ENCODE peak calls at places on chromosomes 2 and 18, in four cellular contexts. G, E, V and A are unnamed samples.

GRCh38 chr2:71888741-71889445 is 258.8 kb downstream of the CYP26B1 start:
- DNase-seq in E (no peak), V (no peak), G (no peak), A (no peak)

GRCh38 chr2:16330571-16331351 is 334.9 kb downstream of the CYRIA start:
- DNase-seq in V (peak; percentile 85), G (no peak), E (no peak), A (no peak)

GRCh38 chr2:15127251-15127650 is 433.9 kb downstream of the NBAS start:
- DNase-seq in G (no peak), V (no peak), E (no peak), A (no peak)

GRCh38 chr2:47870668-47871540 is 35.4 kb downstream of the FBXO11 start:
- DNase-seq in E (no peak), V (no peak), G (no peak), A (no peak)

GRCh38 chr18:3281456-3282400 is 19.8 kb downstream of the MYL12B start:
- DNase-seq in E (no peak), G (no peak), V (peak; percentile 85), A (peak; percentile 56)

GRCh38 chr2:55949211-55949610 is 25.6 kb upstream of the EFEMP1 start:
- DNase-seq in E (no peak), G (no peak), V (no peak), A (no peak)

GRCh38 chr2:150204449-150204848 is 283.0 kb downstream of the RND3 start:
- DNase-seq in E (no peak), V (no peak), G (no peak), A (no peak)

GRCh38 chr2:101718993-101719571 is 21.6 kb downstream of the MAP4K4 start:
- DNase-seq in V (no peak), G (no peak), E (no peak), A (no peak)

GRCh38 chr2:62369549-62370164 is 136.3 kb downstream of the TMEM17 start:
- DNase-seq in E (no peak), V (no peak), G (no peak), A (no peak)

GRCh38 chr2:102258386-102259074 is 52.8 kb upstream of the IL1RL1 start:
- DNase-seq in G (no peak), V (no peak), E (no peak), A (no peak)

GRCh38 chr2:674319-674985 is 2.8 kb downstream of the TMEM18 start:
- DNase-seq in E (no peak), G (no peak), V (no peak), A (no peak)

GRCh38 chr2:11832531-11832930 is 86.1 kb downstream of the LPIN1 start:
- DNase-seq in V (no peak), G (no peak), E (no peak), A (no peak)

GRCh38 chr2:170113168-170113567 is 64.8 kb upstream of the MYO3B start:
- DNase-seq in E (no peak), V (no peak), G (no peak), A (no peak)

GRCh38 chr2:234029150-234029733 is 21.3 kb upstream of the SPP2 start:
- DNase-seq in E (no peak), G (no peak), V (no peak), A (no peak)

GRCh38 chr18:12410121-12410520 is 2.4 kb downstream of the PRELID3A start:
- DNase-seq in E (no peak), V (no peak), G (no peak), A (no peak)

GRCh38 chr2:100654611-100655010 is 91.8 kb downstream of the PDCL3 start:
- DNase-seq in E (no peak), G (no peak), V (no peak), A (no peak)

GRCh38 chr18:74184875-74185274 is 36.6 kb downstream of the TIMM21 start:
- DNase-seq in G (no peak), E (no peak), V (no peak), A (no peak)

GRCh38 chr2:224284134-224284946 is 117.6 kb downstream of the FAM124B start:
- DNase-seq in V (peak; percentile 40), G (no peak), E (no peak), A (no peak)

GRCh38 chr2:22883054-22883453 is 501.9 kb upstream of the KLHL29 start:
- DNase-seq in G (no peak), V (no peak), E (no peak), A (no peak)

GRCh38 chr2:212539145-212539880 is 711 bp upstream of the ERBB4 start:
- DNase-seq in E (no peak), G (no peak), V (peak; percentile 74), A (no peak)

GRCh38 chr2:60271096-60271495 is 282.4 kb downstream of the BCL11A start:
- DNase-seq in E (no peak), V (no peak), G (no peak), A (no peak)

GRCh38 chr2:66828876-66829275 is 394.0 kb downstream of the MEIS1 start:
- DNase-seq in V (no peak), G (no peak), E (no peak), A (no peak)

GRCh38 chr18:26546170-26546874 is 2.0 kb downstream of the KCTD1 start:
- DNase-seq in V (peak; percentile 67), E (no peak), G (no peak), A (no peak)

GRCh38 chr18:47696870-47697269 is 233.6 kb downstream of the SMAD2 start:
- DNase-seq in V (no peak), G (no peak), E (no peak), A (no peak)

GRCh38 chr2:197042613-197043248 is 116.2 kb upstream of the PGAP1 start:
- DNase-seq in G (no peak), V (no peak), E (peak; percentile 15), A (peak; percentile 25)

GRCh38 chr2:222179592-222179991 is 119.2 kb downstream of the PAX3 start:
- DNase-seq in E (no peak), V (no peak), G (no peak), A (no peak)

GRCh38 chr2:146108993-146109392 is 1589.1 kb upstream of the ZEB2 start:
- DNase-seq in V (no peak), E (no peak), G (no peak), A (no peak)

GRCh38 chr2:776038-776437 is 98.8 kb upstream of the TMEM18 start:
- DNase-seq in V (no peak), G (no peak), E (no peak), A (no peak)

GRCh38 chr2:101295895-101296294 is 12.6 kb downstream of the RNF149 start:
- DNase-seq in V (no peak), E (no peak), G (no peak), A (no peak)

GRCh38 chr18:55440988-55441387 is 147.0 kb downstream of the TCF4 start:
- DNase-seq in V (no peak), G (no peak), E (no peak), A (no peak)

GRCh38 chr2:206800501-206801416 is 35.4 kb downstream of the FASTKD2 start:
- DNase-seq in G (peak; percentile 21), V (peak; percentile 83), E (no peak), A (peak; percentile 18)

GRCh38 chr2:53130441-53130943 is 637.1 kb upstream of the CHAC2 start:
- DNase-seq in G (no peak), E (no peak), V (no peak), A (no peak)

GRCh38 chr2:1504311-1504750 is 91.1 kb downstream of the TPO start:
- DNase-seq in G (no peak), E (no peak), V (no peak), A (no peak)

GRCh38 chr2:203711399-203711798 is 5.0 kb downstream of the CD28 start:
- DNase-seq in V (no peak), E (no peak), G (no peak), A (no peak)

GRCh38 chr2:16774980-16775963 is 109.6 kb upstream of the CYRIA start:
- DNase-seq in G (no peak), V (peak; percentile 69), E (no peak), A (no peak)

GRCh38 chr2:177754476-177754873 is 318.1 kb downstream of the PDE11A start:
- DNase-seq in G (no peak), V (no peak), E (no peak), A (no peak)

GRCh38 chr2:174033163-174033550 is 68.0 kb upstream of the SP3 start:
- DNase-seq in V (no peak), E (no peak), G (no peak), A (no peak)

GRCh38 chr2:174036825-174037224 is 71.7 kb upstream of the SP3 start:
- DNase-seq in V (no peak), E (peak; percentile 36), G (no peak), A (no peak)

GRCh38 chr2:174038472-174038871 is 73.3 kb upstream of the SP3 start:
- DNase-seq in G (no peak), E (no peak), V (no peak), A (no peak)

GRCh38 chr2:174035117-174035516 is 69.9 kb upstream of the SP3 start:
- DNase-seq in G (no peak), V (no peak), E (no peak), A (no peak)

GRCh38 chr2:174035981-174036742 is 71.0 kb upstream of the SP3 start:
- DNase-seq in G (no peak), V (no peak), E (no peak), A (no peak)
- TF ChIP-seq CTCF in G (peak; percentile 9), V (peak; percentile 41), E (peak; percentile 20), A (peak; percentile 39)

GRCh38 chr18:45889419-45890059 is 64.1 kb downstream of the SIGLEC15 start:
- DNase-seq in V (no peak), E (no peak), G (no peak), A (no peak)
- H3K36me3 ChIP-seq in V (no peaks in the 10 kb centered on the region), E (peaks cover 2% of the 10 kb centered on the region), G (no peaks in the 10 kb centered on the region), A (peaks cover 2% of the 10 kb centered on the region)

DNA sequence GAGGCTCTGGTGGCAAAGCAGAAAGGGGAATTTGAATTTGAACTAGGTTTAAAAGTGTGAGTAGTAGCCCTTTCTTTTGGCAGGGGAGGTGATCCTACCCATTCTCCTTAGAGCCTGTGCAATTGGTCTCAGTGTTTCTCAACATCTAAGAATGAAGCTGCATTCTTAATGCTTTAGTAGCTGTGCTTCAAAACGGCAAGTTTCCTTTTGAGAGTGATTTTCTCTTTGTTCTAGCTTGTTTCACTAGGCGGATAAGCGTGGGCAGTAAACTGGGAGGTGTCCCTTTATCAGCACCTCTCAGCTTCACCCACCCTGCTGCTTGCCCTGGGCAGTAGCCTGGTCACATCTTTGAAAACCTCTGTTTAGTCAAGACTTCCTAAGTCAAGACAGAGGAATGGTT is 6.7 kb downstream of the CRIM1 start:
- DNase-seq in V (no peak), G (no peak), E (no peak), A (no peak)
- TF ChIP-seq CTCF in V (no peak), G (no peak), E (no peak), A (no peak)

GRCh38 chr2:238272156-238272555 is 16.3 kb downstream of the PER2 start:
- DNase-seq in G (no peak), E (no peak), V (no peak), A (no peak)

GRCh38 chr2:238269741-238270140 is 18.7 kb downstream of the PER2 start:
- DNase-seq in E (no peak), V (no peak), G (no peak), A (no peak)

GRCh38 chr2:238267884-238268680 is 20.3 kb downstream of the PER2 start:
- DNase-seq in G (no peak), V (no peak), E (no peak), A (no peak)

GRCh38 chr2:238271061-238271554 is 17.3 kb downstream of the PER2 start:
- DNase-seq in V (no peak), G (no peak), E (no peak), A (no peak)

DNA sequence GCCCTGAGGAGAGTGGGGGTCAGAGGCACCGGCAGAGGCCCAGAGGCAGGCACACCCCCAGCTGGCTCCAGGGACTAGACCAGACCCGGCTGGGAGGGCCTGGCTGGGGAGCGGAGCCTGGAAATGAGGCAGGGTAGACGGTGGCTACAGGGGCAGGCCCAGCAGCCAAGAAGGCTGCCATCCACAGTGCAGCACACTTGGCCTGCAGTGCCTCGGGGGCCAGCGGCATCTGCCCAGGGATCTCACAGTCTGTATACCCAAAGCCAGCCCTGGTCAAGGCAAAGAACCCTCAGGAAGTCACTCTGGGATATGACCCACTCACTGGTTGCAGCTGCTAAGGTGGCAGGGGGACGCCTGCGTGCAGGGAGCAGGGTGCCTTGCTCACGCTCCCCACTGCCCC is 17.8 kb downstream of the PER2 start:
- DNase-seq in G (no peak), E (no peak), V (no peak), A (no peak)
- H3K36me3 ChIP-seq in G (no peaks in the 10 kb centered on the region), E (peaks cover 42% of the 10 kb centered on the region), V (no peaks in the 10 kb centered on the region), A (peaks cover 34% of the 10 kb centered on the region)